ENCODE peak calls at places on chromosomes 16 and 17, in seven cellular contexts. V is PC-9; K is right cardiac atrium; Y is IMR-90; O is tibial artery; W is effector memory CD4-positive, alpha-beta T cell; D is GM12878. N is an unnamed sample. For H3K4me1, the result is how much of the 10 kb centered on the place peaks cover.

GRCh38 chr17:2239882-2240430 is 63.6 kb downstream of the SMG6 start:
- DNase-seq in V (peak), K (no peak), Y (peak), O (peak), W (no peak), D (peak), N (no peak)

GRCh38 chr16:25007284-25007984 is 7.7 kb downstream of the ARHGAP17 start:
- DNase-seq in V (no peak), K (no peak), Y (peak), O (no peak), W (no peak), D (no peak), N (no peak)

GRCh38 chr17:59851431-59852375 is 41.0 kb downstream of the TUBD1 start:
- DNase-seq in V (no peak), K (no peak), Y (peak), O (peak), W (no peak), D (no peak), N (no peak)

GRCh38 chr17:78903101-78903779 is at the start of gene CEP295NL:
- DNase-seq in V (no peak), K (peak), Y (peak), O (no peak), W (no peak), D (no peak), N (no peak)

GRCh38 chr16:87203060-87203656 is 114.0 kb downstream of the C16orf95 start:
- DNase-seq in V (peak), K (peak), Y (peak), O (peak), W (no peak), D (no peak), N (no peak)

GRCh38 chr16:53456625-53457024 is 22.4 kb downstream of the RBL2 start:
- DNase-seq in V (no peak), K (no peak), Y (no peak), O (no peak), W (peak), D (no peak), N (peak)

GRCh38 chr16:53726625-53727024 is 22.7 kb downstream of the FTO start:
- DNase-seq in V (peak), K (no peak), Y (peak), O (no peak), W (no peak), D (no peak), N (no peak)

GRCh38 chr16:85453179-85453678 is 159.9 kb upstream of the GSE1 start:
- DNase-seq in V (no peak), K (no peak), Y (no peak), O (no peak), W (no peak), D (no peak), N (no peak)

GRCh38 chr17:19743101-19744100 is 4.7 kb downstream of the ALDH3A1 start:
- DNase-seq in V (no peak), K (peak), Y (no peak), O (peak), W (no peak), D (no peak), N (no peak)

GRCh38 chr17:9261059-9262029 is 240.0 kb downstream of the NTN1 start:
- DNase-seq in V (no peak), K (no peak), Y (no peak), O (no peak), W (no peak), D (no peak), N (no peak)

GRCh38 chr16:80323187-80323807 is 217.5 kb upstream of the DYNLRB2 start:
- DNase-seq in V (no peak), K (no peak), Y (no peak), O (no peak), W (no peak), D (no peak), N (no peak)

GRCh38 chr16:24838554-24839266 is 7.1 kb upstream of the SLC5A11 start:
- DNase-seq in V (peak), K (no peak), Y (peak), O (peak), W (no peak), D (no peak), N (no peak)

GRCh38 chr16:89504061-89504460 is 4.1 kb upstream of the SPG7 start:
- DNase-seq in V (no peak), K (no peak), Y (no peak), O (no peak), W (no peak), D (no peak), N (no peak)

GRCh38 chr16:62036101-62036806 is at the start of gene CDH8:
- DNase-seq in V (no peak), K (peak), Y (no peak), O (no peak), W (no peak), D (no peak), N (no peak)

GRCh38 chr17:82528484-82529265 is 9.1 kb downstream of the FOXK2 start:
- DNase-seq in V (peak), K (peak), Y (peak), O (peak), W (no peak), D (no peak), N (no peak)

GRCh38 chr16:9124444-9124843 is 33.0 kb downstream of the HAPSTR1 start:
- DNase-seq in V (no peak), K (no peak), Y (no peak), O (no peak), W (no peak), D (no peak), N (no peak)

GRCh38 chr16:18789515-18789849 is 652 bp downstream of the RPS15A start:
- DNase-seq in V (no peak), K (no peak), Y (no peak), O (no peak), W (no peak), D (no peak), N (no peak)
- H3K27ac ChIP-seq in V (peak), K (peak), Y (peak), O (peak), W (peak), D (peak), N (peak)

DNA sequence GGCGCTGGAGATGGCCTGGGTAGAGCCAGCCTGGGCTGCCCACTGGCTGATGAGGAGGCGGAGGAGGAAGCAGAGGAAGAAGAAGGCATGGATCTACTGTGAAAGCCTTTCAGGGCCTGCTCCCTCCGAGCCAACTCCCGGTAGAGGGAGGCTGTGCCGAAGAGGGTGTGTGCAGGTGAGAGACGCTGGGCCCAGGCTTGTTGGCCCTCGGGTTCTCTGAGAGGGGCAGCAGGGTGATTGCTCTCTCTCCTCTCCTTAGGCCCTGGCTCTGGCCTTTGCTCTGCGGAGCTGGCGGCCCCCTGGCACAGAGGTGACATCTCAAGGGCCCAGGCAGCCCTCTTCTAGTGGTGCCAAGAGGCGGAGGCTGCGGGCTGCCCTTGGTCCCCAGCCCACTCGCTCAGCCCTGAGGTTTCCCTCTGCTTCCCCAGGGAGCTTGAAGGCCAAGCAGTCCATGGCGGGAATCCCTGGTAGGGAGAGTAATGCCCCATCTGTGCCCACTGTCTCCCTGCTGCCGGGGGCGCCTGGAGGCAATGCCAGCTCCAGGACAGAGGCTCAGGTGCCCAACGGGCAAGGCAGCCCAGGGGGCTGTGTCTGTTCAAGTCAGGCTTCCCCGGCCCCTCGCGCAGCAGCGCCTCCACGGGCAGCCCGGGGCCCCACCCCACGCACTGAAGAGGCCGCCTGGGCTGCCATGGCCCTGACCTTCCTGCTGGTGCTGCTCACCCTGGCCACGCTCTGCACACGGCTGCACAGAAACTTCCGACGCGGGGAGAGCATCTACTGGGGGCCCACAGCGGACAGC is 3.6 kb downstream of the TP53I13 start:
- DNase-seq in V (peak), K (peak), Y (no peak), O (peak), W (no peak), D (no peak), N (no peak)
- H3K4me3 ChIP-seq in V (no peak), K (peak), Y (no peak), O (peak), W (no peak), D (no peak), N (no peak)

GRCh38 chr17:44297975-44298374 is 10.4 kb upstream of the RUNDC3A start:
- DNase-seq in V (no peak), K (no peak), Y (no peak), O (no peak), W (no peak), D (no peak), N (no peak)

GRCh38 chr17:44293509-44294226 is 14.7 kb upstream of the RUNDC3A start:
- DNase-seq in V (no peak), K (no peak), Y (no peak), O (no peak), W (no peak), D (peak), N (no peak)
- H3K4me1 ChIP-seq in V (under half), K (under half), Y (under half), O (under half), W (under half), D (under half), N (under half)

DNA sequence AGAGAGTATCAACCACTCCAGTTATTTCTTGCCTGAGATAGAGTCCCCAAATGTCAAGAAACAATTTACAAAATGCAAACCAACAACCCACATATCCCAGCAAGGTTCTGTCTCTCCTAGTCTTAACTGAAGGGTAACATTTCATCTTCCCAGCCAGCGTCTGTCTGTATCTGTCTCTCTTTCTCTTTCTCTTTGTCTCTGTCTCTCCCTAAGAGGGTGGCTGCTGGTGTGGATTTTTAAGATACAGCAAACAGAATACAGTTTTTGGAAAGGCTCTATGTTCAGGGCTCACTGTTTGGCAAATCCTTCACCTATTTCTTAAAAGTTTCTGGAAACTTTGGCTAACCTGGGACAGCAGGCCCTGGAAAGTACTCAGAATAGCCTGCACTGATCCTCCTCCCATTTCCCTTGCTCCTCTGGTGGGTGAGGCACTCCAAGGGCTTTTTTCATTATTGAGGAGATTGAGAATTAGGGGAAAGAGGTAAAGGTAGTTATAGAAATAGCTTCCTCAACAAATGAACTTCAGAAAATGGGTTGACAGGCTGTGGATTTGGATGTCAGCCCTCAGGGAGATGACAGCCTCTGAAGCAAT is 6.2 kb downstream of the HOXB4 start:
- DNase-seq in V (no peak), K (no peak), Y (no peak), O (no peak), W (no peak), D (no peak), N (no peak)
- H3K27ac ChIP-seq in V (no peak), K (no peak), Y (peak), O (no peak), W (no peak), D (no peak), N (no peak)